ENCODE peak calls at places on chromosomes 3 and 15, in seven cellular contexts. Z is endothelial cell of umbilical vein, S is esophagus muscularis mucosa, X is HepG2, U is spleen, Y is Panc1, V is prostate gland. K is an unnamed sample.

GRCh38 chr15:26971303-26972018 is 480 bp downstream of the GABRG3 start:
- DNase-seq in Z (no peak), S (no peak), X (no peak), U (no peak), Y (no peak), V (no peak), K (no peak)

GRCh38 chr15:92454525-92455105 is 60.9 kb downstream of the ST8SIA2 start:
- DNase-seq in Z (no peak), S (no peak), X (no peak), U (no peak), Y (no peak), V (no peak), K (no peak)

GRCh38 chr3:188641076-188641475 is 487.1 kb downstream of the LPP start:
- DNase-seq in Z (no peak), S (no peak), X (no peak), U (no peak), Y (no peak), V (no peak), K (no peak)

GRCh38 chr3:69250014-69250413 is 127.6 kb upstream of the LMOD3 start:
- DNase-seq in Z (no peak), S (no peak), X (no peak), U (no peak), Y (no peak), V (no peak), K (peak; percentile 84)

GRCh38 chr15:26126070-26126469 is 262.9 kb upstream of the ATP10A start:
- DNase-seq in Z (no peak), S (peak; percentile 91), X (no peak), U (no peak), Y (no peak), V (peak; percentile 40), K (no peak)

GRCh38 chr3:154184582-154184981 is 63.4 kb downstream of the ARHGEF26 start:
- DNase-seq in Z (no peak), S (no peak), X (no peak), U (no peak), Y (no peak), V (no peak), K (no peak)

GRCh38 chr15:70643783-70644125 is 119.6 kb downstream of the UACA start:
- DNase-seq in Z (no peak), S (no peak), X (peak; percentile 66), U (no peak), Y (peak; percentile 35), V (no peak), K (no peak)

GRCh38 chr3:98339031-98339430 is 14.6 kb upstream of the OR5K4 start:
- DNase-seq in Z (no peak), S (no peak), X (no peak), U (no peak), Y (no peak), V (no peak), K (no peak)

GRCh38 chr3:34683851-34684250 is 885.4 kb downstream of the PDCD6IP start:
- DNase-seq in Z (peak; percentile 42), S (no peak), X (peak; percentile 22), U (no peak), Y (peak; percentile 15), V (peak; percentile 57), K (peak; percentile 74)

GRCh38 chr3:185253645-185254410 is at the start of gene EHHADH:
- DNase-seq in Z (peak; percentile 70), S (peak; percentile 93), X (peak; percentile 64), U (peak; percentile 94), Y (no peak), V (peak; percentile 69), K (peak; percentile 85)

GRCh38 chr3:23656821-23657220 is 148.9 kb upstream of the UBE2E1 start:
- DNase-seq in Z (no peak), S (no peak), X (no peak), U (no peak), Y (no peak), V (no peak), K (no peak)

GRCh38 chr3:17431477-17432045 is 310.9 kb downstream of the TBC1D5 start:
- DNase-seq in Z (no peak), S (no peak), X (no peak), U (no peak), Y (no peak), V (no peak), K (no peak)

GRCh38 chr15:101309436-101310162 is 14.6 kb upstream of the SNRPA1 start:
- DNase-seq in Z (no peak), S (no peak), X (no peak), U (peak; percentile 63), Y (no peak), V (no peak), K (peak; percentile 1)

GRCh38 chr3:25594007-25594502 is 70.7 kb downstream of the TOP2B start:
- DNase-seq in Z (peak; percentile 90), S (no peak), X (peak; percentile 30), U (no peak), Y (no peak), V (no peak), K (no peak)

GRCh38 chr3:195151866-195152526 is 119.0 kb downstream of the XXYLT1 start:
- DNase-seq in Z (peak; percentile 92), S (no peak), X (peak; percentile 50), U (no peak), Y (peak; percentile 73), V (no peak), K (no peak)

GRCh38 chr3:100506355-100506754 is 13.9 kb downstream of the TMEM45A start:
- DNase-seq in Z (peak; percentile 22), S (no peak), X (no peak), U (no peak), Y (no peak), V (no peak), K (no peak)

GRCh38 chr15:63879211-63879610 is 45.5 kb upstream of the HERC1 start:
- DNase-seq in Z (no peak), S (no peak), X (no peak), U (no peak), Y (no peak), V (no peak), K (no peak)

GRCh38 chr3:65246561-65246960 is 558.8 kb upstream of the ADAMTS9 start:
- DNase-seq in Z (no peak), S (no peak), X (no peak), U (no peak), Y (no peak), V (no peak), K (no peak)

GRCh38 chr15:80173022-80173759 is 20.4 kb downstream of the FAH start:
- DNase-seq in Z (peak; percentile 58), S (no peak), X (peak; percentile 77), U (peak; percentile 89), Y (no peak), V (peak; percentile 79), K (peak; percentile 75)

GRCh38 chr15:101170568-101171350 is 81.1 kb downstream of the CHSY1 start:
- DNase-seq in Z (no peak), S (no peak), X (no peak), U (no peak), Y (no peak), V (no peak), K (no peak)

GRCh38 chr3:1587426-1587825 is 494.6 kb downstream of the CNTN6 start:
- DNase-seq in Z (no peak), S (no peak), X (no peak), U (no peak), Y (no peak), V (no peak), K (no peak)

GRCh38 chr3:17047904-17048303 is 163.1 kb downstream of the PLCL2 start:
- DNase-seq in Z (no peak), S (no peak), X (no peak), U (no peak), Y (no peak), V (no peak), K (no peak)

GRCh38 chr3:5813521-5813920 is 626.0 kb downstream of the EDEM1 start:
- DNase-seq in Z (no peak), S (no peak), X (no peak), U (no peak), Y (no peak), V (no peak), K (no peak)

GRCh38 chr3:58009749-58010535 is 1.7 kb downstream of the FLNB start:
- DNase-seq in Z (no peak), S (no peak), X (no peak), U (no peak), Y (no peak), V (peak; percentile 88), K (peak; percentile 88)

GRCh38 chr3:138397983-138398382 is 36.4 kb upstream of the ESYT3 start:
- DNase-seq in Z (no peak), S (no peak), X (no peak), U (no peak), Y (no peak), V (no peak), K (no peak)

GRCh38 chr3:12545473-12545791 is at the start of gene MKRN2OS:
- DNase-seq in Z (no peak), S (no peak), X (no peak), U (no peak), Y (no peak), V (peak; percentile 27), K (peak; percentile 81)
- H3K4me3 ChIP-seq in Z (no peak within 1 kb of the TSS), S (no peak within 1 kb of the TSS), X (no peak within 1 kb of the TSS), U (no peak within 1 kb of the TSS), Y (no peak within 1 kb of the TSS), V (no peak within 1 kb of the TSS), K (peak within 1 kb of the TSS; percentile 29)

DNA sequence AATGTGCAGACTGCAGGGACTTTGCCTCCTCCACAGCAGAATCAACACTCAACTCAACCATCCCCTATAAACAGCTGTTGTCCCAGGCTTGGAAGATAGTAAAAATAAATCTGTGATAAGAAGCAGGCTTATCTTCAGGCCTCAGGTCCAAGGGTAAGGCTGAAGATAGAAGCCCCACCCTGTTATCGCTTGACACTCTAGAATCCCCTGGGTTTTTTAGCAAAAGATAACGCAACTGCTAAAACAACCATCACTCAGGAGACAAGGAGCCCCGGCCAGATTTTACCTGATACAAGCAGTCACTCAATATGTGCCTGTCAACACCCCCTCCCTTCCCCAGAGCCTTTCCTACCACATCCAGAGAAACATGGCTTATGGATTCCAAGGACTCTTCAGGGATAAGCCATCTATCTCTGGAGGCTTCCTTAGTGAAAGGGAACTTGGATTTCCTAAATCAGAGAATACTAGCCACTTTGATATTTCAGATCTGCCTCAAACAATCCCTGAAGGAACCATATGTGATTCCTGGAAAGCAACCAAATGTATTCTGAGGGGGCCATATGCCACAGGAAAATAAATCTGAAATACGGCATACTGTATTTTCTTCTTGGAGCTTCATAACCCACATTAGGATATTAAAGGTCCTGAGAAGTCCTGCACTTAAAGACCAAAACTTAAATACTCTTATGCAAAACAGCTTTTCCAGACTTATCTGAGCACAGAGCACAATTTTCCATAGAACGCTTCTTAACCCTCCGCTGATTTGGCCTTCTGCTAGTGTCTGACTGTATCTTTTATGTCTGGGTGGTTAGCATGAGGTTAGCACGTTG is 60.4 kb downstream of the LYZL4 start:
- DNase-seq in Z (no peak), S (no peak), X (no peak), U (no peak), Y (no peak), V (no peak), K (no peak)
- TF ChIP-seq POLR2AphosphoS5 in Z (no peak), S (no peak), X (no peak), U (no peak), Y (no peak), V (no peak), K (no peak)

DNA sequence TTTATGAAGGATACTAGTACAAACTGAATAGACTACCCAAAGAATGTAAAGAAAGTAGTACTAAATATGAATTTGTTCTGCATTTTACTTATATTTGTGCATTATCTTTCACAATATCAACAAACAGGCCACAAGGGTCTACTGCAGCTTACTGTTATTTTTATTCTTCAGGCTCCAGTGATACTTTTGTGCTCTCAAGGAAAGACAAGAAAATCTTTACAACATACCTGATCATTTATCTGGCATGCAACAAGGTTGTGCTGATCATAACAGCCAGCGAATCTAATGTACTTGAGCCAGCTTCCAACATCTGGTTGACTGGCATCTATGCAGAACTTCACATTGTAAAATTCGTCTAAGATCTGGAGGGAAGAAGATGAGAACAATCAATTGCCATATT is 520.0 kb downstream of the MECOM start:
- DNase-seq in Z (peak; percentile 60), S (no peak), X (no peak), U (no peak), Y (no peak), V (no peak), K (no peak)
- H3K4me3 ChIP-seq in Z (peak overlapping the region; percentile 99), S (peak overlapping the region; percentile 1), X (no peak overlapping the region), U (no peak overlapping the region), Y (no peak overlapping the region), V (no peak overlapping the region), K (no peak overlapping the region)

GRCh38 chr3:7710284-7710683 is 791.3 kb upstream of the LMCD1 start:
- DNase-seq in Z (peak; percentile 22), S (peak; percentile 62), X (no peak), U (no peak), Y (no peak), V (no peak), K (no peak)
- TF ChIP-seq POLR2AphosphoS5 in Z (no peak), S (no peak), X (no peak), U (no peak), Y (no peak), V (no peak), K (no peak)